ENCODE peak calls at places on chromosomes 6 and 20, in nine cellular contexts. One of them, this sample, is unnamed.

GRCh38 chr6:20605061-20605460 is 70.8 kb downstream of the CDKAL1 start:
- DNase-seq in ascending aorta: no peak
- DNase-seq in A549: no peak
- DNase-seq in foreskin fibroblast: no peak
- DNase-seq in left ventricle myocardium inferior: no peak
- DNase-seq in AG10803: no peak
- DNase-seq in adrenal gland: no peak
- DNase-seq in CD8-positive, alpha-beta T cell: no peak
- DNase-seq in suprapubic skin: no peak
- DNase-seq in this sample: no peak

GRCh38 chr6:85864453-85865401 is 222.0 kb upstream of the SYNCRIP start:
- DNase-seq in ascending aorta: no peak
- DNase-seq in A549: no peak
- DNase-seq in foreskin fibroblast: peak; percentile 30
- DNase-seq in left ventricle myocardium inferior: no peak
- DNase-seq in AG10803: peak; percentile 11
- DNase-seq in adrenal gland: peak; percentile 19
- DNase-seq in CD8-positive, alpha-beta T cell: no peak
- DNase-seq in suprapubic skin: no peak
- DNase-seq in this sample: peak; percentile 13

GRCh38 chr6:168597471-168597875 is 156.5 kb downstream of the SMOC2 start:
- DNase-seq in ascending aorta: no peak
- DNase-seq in A549: no peak
- DNase-seq in foreskin fibroblast: no peak
- DNase-seq in left ventricle myocardium inferior: no peak
- DNase-seq in AG10803: no peak
- DNase-seq in adrenal gland: no peak
- DNase-seq in CD8-positive, alpha-beta T cell: no peak
- DNase-seq in suprapubic skin: no peak
- DNase-seq in this sample: no peak

GRCh38 chr20:15475483-15475882 is 1097.8 kb downstream of the KIF16B start:
- DNase-seq in ascending aorta: no peak
- DNase-seq in A549: no peak
- DNase-seq in foreskin fibroblast: peak; percentile 10
- DNase-seq in left ventricle myocardium inferior: peak; percentile 33
- DNase-seq in AG10803: no peak
- DNase-seq in adrenal gland: peak; percentile 15
- DNase-seq in CD8-positive, alpha-beta T cell: no peak
- DNase-seq in suprapubic skin: no peak
- DNase-seq in this sample: no peak

GRCh38 chr20:49281059-49281912 is 3.4 kb upstream of the ZNFX1 start:
- DNase-seq in ascending aorta: no peak
- DNase-seq in A549: no peak
- DNase-seq in foreskin fibroblast: peak; percentile 29
- DNase-seq in left ventricle myocardium inferior: no peak
- DNase-seq in AG10803: no peak
- DNase-seq in adrenal gland: no peak
- DNase-seq in CD8-positive, alpha-beta T cell: no peak
- DNase-seq in suprapubic skin: no peak
- DNase-seq in this sample: peak; percentile 72

GRCh38 chr20:54063998-54064676 is 6.3 kb downstream of the BCAS1 start:
- DNase-seq in ascending aorta: no peak
- DNase-seq in A549: no peak
- DNase-seq in foreskin fibroblast: no peak
- DNase-seq in left ventricle myocardium inferior: no peak
- DNase-seq in AG10803: no peak
- DNase-seq in adrenal gland: no peak
- DNase-seq in CD8-positive, alpha-beta T cell: peak; percentile 42
- DNase-seq in suprapubic skin: no peak
- DNase-seq in this sample: no peak

GRCh38 chr20:47146703-47147102 is 209.8 kb downstream of the ZMYND8 start:
- DNase-seq in ascending aorta: no peak
- DNase-seq in A549: no peak
- DNase-seq in foreskin fibroblast: peak; percentile 83
- DNase-seq in left ventricle myocardium inferior: no peak
- DNase-seq in AG10803: peak; percentile 81
- DNase-seq in adrenal gland: no peak
- DNase-seq in CD8-positive, alpha-beta T cell: no peak
- DNase-seq in suprapubic skin: no peak
- DNase-seq in this sample: peak; percentile 37

GRCh38 chr20:47019106-47019824 is 124.6 kb downstream of the EYA2 start:
- DNase-seq in ascending aorta: no peak
- DNase-seq in A549: no peak
- DNase-seq in foreskin fibroblast: peak; percentile 89
- DNase-seq in left ventricle myocardium inferior: no peak
- DNase-seq in AG10803: peak; percentile 96
- DNase-seq in adrenal gland: no peak
- DNase-seq in CD8-positive, alpha-beta T cell: no peak
- DNase-seq in suprapubic skin: no peak
- DNase-seq in this sample: peak; percentile 91

GRCh38 chr20:1336699-1337387 is 7.9 kb upstream of the SDCBP2 start:
- DNase-seq in ascending aorta: peak; percentile 78
- DNase-seq in A549: no peak
- DNase-seq in foreskin fibroblast: peak; percentile 30
- DNase-seq in left ventricle myocardium inferior: peak; percentile 84
- DNase-seq in AG10803: peak; percentile 31
- DNase-seq in adrenal gland: peak; percentile 67
- DNase-seq in CD8-positive, alpha-beta T cell: no peak
- DNase-seq in suprapubic skin: peak; percentile 80
- DNase-seq in this sample: no peak

GRCh38 chr6:42781811-42782688 is at the start of gene BICRAL:
- DNase-seq in ascending aorta: peak; percentile 71
- DNase-seq in A549: peak; percentile 57
- DNase-seq in foreskin fibroblast: peak; percentile 82
- DNase-seq in left ventricle myocardium inferior: peak; percentile 58
- DNase-seq in AG10803: peak; percentile 82
- DNase-seq in adrenal gland: peak; percentile 73
- DNase-seq in CD8-positive, alpha-beta T cell: peak; percentile 68
- DNase-seq in suprapubic skin: no peak
- DNase-seq in this sample: peak; percentile 88

GRCh38 chr6:42782689-42783176 is 881 bp downstream of the BICRAL start:
- DNase-seq in ascending aorta: peak; percentile 90
- DNase-seq in A549: peak; percentile 69
- DNase-seq in foreskin fibroblast: peak; percentile 96
- DNase-seq in left ventricle myocardium inferior: peak; percentile 77
- DNase-seq in AG10803: peak; percentile 94
- DNase-seq in adrenal gland: peak; percentile 87
- DNase-seq in CD8-positive, alpha-beta T cell: peak; percentile 69
- DNase-seq in suprapubic skin: peak; percentile 87
- DNase-seq in this sample: peak; percentile 88

GRCh38 chr6:42784739-42785498 is 3.1 kb downstream of the BICRAL start:
- DNase-seq in ascending aorta: no peak
- DNase-seq in A549: no peak
- DNase-seq in foreskin fibroblast: no peak
- DNase-seq in left ventricle myocardium inferior: peak; percentile 17
- DNase-seq in AG10803: no peak
- DNase-seq in adrenal gland: peak; percentile 36
- DNase-seq in CD8-positive, alpha-beta T cell: no peak
- DNase-seq in suprapubic skin: no peak
- DNase-seq in this sample: no peak

GRCh38 chr6:42783177-42783875 is 1.5 kb downstream of the BICRAL start:
- DNase-seq in ascending aorta: peak; percentile 89
- DNase-seq in A549: peak; percentile 50
- DNase-seq in foreskin fibroblast: peak; percentile 88
- DNase-seq in left ventricle myocardium inferior: peak; percentile 82
- DNase-seq in AG10803: peak; percentile 72
- DNase-seq in adrenal gland: peak; percentile 72
- DNase-seq in CD8-positive, alpha-beta T cell: peak; percentile 77
- DNase-seq in suprapubic skin: peak; percentile 92
- DNase-seq in this sample: peak; percentile 66

GRCh38 chr6:42783876-42784738 is 2.3 kb downstream of the BICRAL start:
- DNase-seq in ascending aorta: no peak
- DNase-seq in A549: no peak
- DNase-seq in foreskin fibroblast: no peak
- DNase-seq in left ventricle myocardium inferior: no peak
- DNase-seq in AG10803: no peak
- DNase-seq in adrenal gland: no peak
- DNase-seq in CD8-positive, alpha-beta T cell: no peak
- DNase-seq in suprapubic skin: no peak
- DNase-seq in this sample: no peak
- TF ChIP-seq CTCF in ascending aorta: no peak
- TF ChIP-seq CTCF in A549: no peak
- TF ChIP-seq CTCF in foreskin fibroblast: no peak
- TF ChIP-seq CTCF in left ventricle myocardium inferior: no peak
- TF ChIP-seq CTCF in AG10803: no peak
- TF ChIP-seq CTCF in adrenal gland: no peak
- TF ChIP-seq CTCF in CD8-positive, alpha-beta T cell: no peak
- TF ChIP-seq CTCF in suprapubic skin: no peak
- TF ChIP-seq CTCF in this sample: no peak

GRCh38 chr6:116461075-116461474 is at the start of gene CALHM6:
- DNase-seq in ascending aorta: no peak
- DNase-seq in A549: no peak
- DNase-seq in foreskin fibroblast: no peak
- DNase-seq in left ventricle myocardium inferior: no peak
- DNase-seq in AG10803: no peak
- DNase-seq in adrenal gland: no peak
- DNase-seq in CD8-positive, alpha-beta T cell: no peak
- DNase-seq in suprapubic skin: no peak
- DNase-seq in this sample: no peak
- H3K4me3 ChIP-seq in ascending aorta: peak within 1 kb of the TSS; percentile 54
- H3K4me3 ChIP-seq in A549: no peak within 1 kb of the TSS
- H3K4me3 ChIP-seq in foreskin fibroblast: peak within 1 kb of the TSS; percentile 53
- H3K4me3 ChIP-seq in left ventricle myocardium inferior: peak within 1 kb of the TSS; percentile 70
- H3K4me3 ChIP-seq in AG10803: peak within 1 kb of the TSS; percentile 51
- H3K4me3 ChIP-seq in adrenal gland: no peak within 1 kb of the TSS
- H3K4me3 ChIP-seq in CD8-positive, alpha-beta T cell: peak within 1 kb of the TSS; percentile 54
- H3K4me3 ChIP-seq in suprapubic skin: peak within 1 kb of the TSS; percentile 47
- H3K4me3 ChIP-seq in this sample: peak within 1 kb of the TSS; percentile 48

GRCh38 chr20:51005214-51005613 is 17.7 kb downstream of the KCNG1 start:
- DNase-seq in ascending aorta: no peak
- DNase-seq in A549: no peak
- DNase-seq in foreskin fibroblast: no peak
- DNase-seq in left ventricle myocardium inferior: no peak
- DNase-seq in AG10803: no peak
- DNase-seq in adrenal gland: no peak
- DNase-seq in CD8-positive, alpha-beta T cell: no peak
- DNase-seq in suprapubic skin: no peak
- DNase-seq in this sample: no peak

GRCh38 chr20:51003776-51004175 is 19.1 kb downstream of the KCNG1 start:
- DNase-seq in ascending aorta: no peak
- DNase-seq in A549: no peak
- DNase-seq in foreskin fibroblast: no peak
- DNase-seq in left ventricle myocardium inferior: no peak
- DNase-seq in AG10803: no peak
- DNase-seq in adrenal gland: no peak
- DNase-seq in CD8-positive, alpha-beta T cell: no peak
- DNase-seq in suprapubic skin: no peak
- DNase-seq in this sample: no peak

GRCh38 chr20:51002633-51003032 is 20.3 kb downstream of the KCNG1 start:
- DNase-seq in ascending aorta: no peak
- DNase-seq in A549: no peak
- DNase-seq in foreskin fibroblast: no peak
- DNase-seq in left ventricle myocardium inferior: no peak
- DNase-seq in AG10803: no peak
- DNase-seq in adrenal gland: no peak
- DNase-seq in CD8-positive, alpha-beta T cell: no peak
- DNase-seq in suprapubic skin: no peak
- DNase-seq in this sample: no peak

GRCh38 chr20:51004305-51004727 is 18.6 kb downstream of the KCNG1 start:
- DNase-seq in ascending aorta: no peak
- DNase-seq in A549: no peak
- DNase-seq in foreskin fibroblast: no peak
- DNase-seq in left ventricle myocardium inferior: no peak
- DNase-seq in AG10803: no peak
- DNase-seq in adrenal gland: no peak
- DNase-seq in CD8-positive, alpha-beta T cell: no peak
- DNase-seq in suprapubic skin: no peak
- DNase-seq in this sample: no peak

GRCh38 chr20:51004781-51005180 is 18.1 kb downstream of the KCNG1 start:
- DNase-seq in ascending aorta: no peak
- DNase-seq in A549: no peak
- DNase-seq in foreskin fibroblast: no peak
- DNase-seq in left ventricle myocardium inferior: no peak
- DNase-seq in AG10803: no peak
- DNase-seq in adrenal gland: no peak
- DNase-seq in CD8-positive, alpha-beta T cell: no peak
- DNase-seq in suprapubic skin: no peak
- DNase-seq in this sample: no peak
- TF ChIP-seq CTCF in ascending aorta: no peak
- TF ChIP-seq CTCF in A549: no peak
- TF ChIP-seq CTCF in foreskin fibroblast: no peak
- TF ChIP-seq CTCF in left ventricle myocardium inferior: no peak
- TF ChIP-seq CTCF in AG10803: no peak
- TF ChIP-seq CTCF in adrenal gland: no peak
- TF ChIP-seq CTCF in CD8-positive, alpha-beta T cell: no peak
- TF ChIP-seq CTCF in suprapubic skin: no peak
- TF ChIP-seq CTCF in this sample: no peak

GRCh38 chr6:1611322-1611571 is 1.5 kb downstream of the FOXC1 start:
- DNase-seq in ascending aorta: peak; percentile 59
- DNase-seq in A549: no peak
- DNase-seq in foreskin fibroblast: peak; percentile 75
- DNase-seq in left ventricle myocardium inferior: no peak
- DNase-seq in AG10803: peak; percentile 42
- DNase-seq in adrenal gland: no peak
- DNase-seq in CD8-positive, alpha-beta T cell: no peak
- DNase-seq in suprapubic skin: no peak
- DNase-seq in this sample: no peak

GRCh38 chr6:1612902-1613301 is 3.2 kb downstream of the FOXC1 start:
- DNase-seq in ascending aorta: peak; percentile 60
- DNase-seq in A549: no peak
- DNase-seq in foreskin fibroblast: peak; percentile 75
- DNase-seq in left ventricle myocardium inferior: no peak
- DNase-seq in AG10803: peak; percentile 73
- DNase-seq in adrenal gland: no peak
- DNase-seq in CD8-positive, alpha-beta T cell: no peak
- DNase-seq in suprapubic skin: no peak
- DNase-seq in this sample: peak; percentile 27

GRCh38 chr6:1611572-1612385 is 2.1 kb downstream of the FOXC1 start:
- DNase-seq in ascending aorta: peak; percentile 64
- DNase-seq in A549: no peak
- DNase-seq in foreskin fibroblast: peak; percentile 49
- DNase-seq in left ventricle myocardium inferior: no peak
- DNase-seq in AG10803: peak; percentile 33
- DNase-seq in adrenal gland: peak; percentile 48
- DNase-seq in CD8-positive, alpha-beta T cell: no peak
- DNase-seq in suprapubic skin: no peak
- DNase-seq in this sample: peak; percentile 44

GRCh38 chr6:1613631-1614447 is 4.1 kb downstream of the FOXC1 start:
- DNase-seq in ascending aorta: peak; percentile 64
- DNase-seq in A549: no peak
- DNase-seq in foreskin fibroblast: peak; percentile 49
- DNase-seq in left ventricle myocardium inferior: no peak
- DNase-seq in AG10803: no peak
- DNase-seq in adrenal gland: peak; percentile 60
- DNase-seq in CD8-positive, alpha-beta T cell: no peak
- DNase-seq in suprapubic skin: no peak
- DNase-seq in this sample: no peak

DNA sequence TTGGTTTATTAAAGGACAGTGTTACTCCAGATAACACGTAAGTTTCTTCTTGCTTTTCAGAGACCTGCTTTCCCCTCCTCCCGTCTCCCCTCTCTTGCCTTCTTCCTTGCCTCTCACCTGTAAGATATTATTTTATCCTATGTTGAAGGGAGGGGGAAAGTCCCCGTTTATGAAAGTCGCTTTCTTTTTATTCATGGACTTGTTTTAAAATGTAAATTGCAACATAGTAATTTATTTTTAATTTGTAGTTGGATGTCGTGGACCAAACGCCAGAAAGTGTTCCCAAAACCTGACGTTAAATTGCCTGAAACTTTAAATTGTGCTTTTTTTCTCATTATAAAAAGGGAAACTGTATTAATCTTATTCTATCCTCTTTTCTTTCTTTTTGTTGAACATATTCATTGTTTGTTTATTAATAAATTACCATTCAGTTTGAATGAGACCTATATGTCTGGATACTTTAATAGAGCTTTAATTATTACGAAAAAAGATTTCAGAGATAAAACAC is 2.7 kb downstream of the FOXC1 start:
- DNase-seq in ascending aorta: no peak
- DNase-seq in A549: no peak
- DNase-seq in foreskin fibroblast: no peak
- DNase-seq in left ventricle myocardium inferior: no peak
- DNase-seq in AG10803: no peak
- DNase-seq in adrenal gland: no peak
- DNase-seq in CD8-positive, alpha-beta T cell: no peak
- DNase-seq in suprapubic skin: no peak
- DNase-seq in this sample: no peak
- H3K4me3 ChIP-seq in ascending aorta: peak overlapping the region; percentile 91
- H3K4me3 ChIP-seq in A549: peak overlapping the region; percentile 83
- H3K4me3 ChIP-seq in foreskin fibroblast: peak overlapping the region; percentile 78
- H3K4me3 ChIP-seq in left ventricle myocardium inferior: peak overlapping the region; percentile 77
- H3K4me3 ChIP-seq in AG10803: peak overlapping the region; percentile 74
- H3K4me3 ChIP-seq in adrenal gland: no peak overlapping the region
- H3K4me3 ChIP-seq in CD8-positive, alpha-beta T cell: peak overlapping the region; percentile 46
- H3K4me3 ChIP-seq in suprapubic skin: peak overlapping the region; percentile 71
- H3K4me3 ChIP-seq in this sample: peak overlapping the region; percentile 55

This sample was measured in fibroblast of villous mesenchyme.